ENCODE peak calls at places on chromosomes 4 and X, in five cellular contexts. One of them, this sample, is unnamed.

GRCh38 chr4:140096483-140096861 is 57.5 kb downstream of the MAML3 start:
- DNase-seq in thyroid gland: no peak
- DNase-seq in stomach: no peak
- DNase-seq in A549: no peak
- DNase-seq in tibial nerve: no peak
- DNase-seq in this sample: no peak

GRCh38 chr4:22473268-22473667 is 42.6 kb downstream of the ADGRA3 start:
- DNase-seq in thyroid gland: no peak
- DNase-seq in stomach: no peak
- DNase-seq in A549: no peak
- DNase-seq in tibial nerve: no peak
- DNase-seq in this sample: no peak

GRCh38 chrX:72358313-72358712 is 52.6 kb upstream of the CITED1 start:
- DNase-seq in thyroid gland: no peak
- DNase-seq in stomach: no peak
- DNase-seq in A549: peak
- DNase-seq in tibial nerve: no peak
- DNase-seq in this sample: no peak

GRCh38 chrX:74923942-74924448 is 1.3 kb downstream of the NEXMIF start:
- DNase-seq in thyroid gland: peak
- DNase-seq in stomach: no peak
- DNase-seq in A549: no peak
- DNase-seq in tibial nerve: no peak
- DNase-seq in this sample: peak

GRCh38 chrX:135543924-135544323 is 23.5 kb downstream of the INTS6L start:
- DNase-seq in thyroid gland: no peak
- DNase-seq in stomach: no peak
- DNase-seq in A549: no peak
- DNase-seq in tibial nerve: no peak
- DNase-seq in this sample: no peak

GRCh38 chr4:83556006-83556712 is 20.3 kb downstream of the GPAT3 start:
- DNase-seq in thyroid gland: peak
- DNase-seq in stomach: no peak
- DNase-seq in A549: no peak
- DNase-seq in tibial nerve: no peak
- DNase-seq in this sample: no peak

GRCh38 chr4:142955501-142955900 is 109.4 kb upstream of the INPP4B start:
- DNase-seq in thyroid gland: no peak
- DNase-seq in stomach: no peak
- DNase-seq in A549: no peak
- DNase-seq in tibial nerve: no peak
- DNase-seq in this sample: no peak

GRCh38 chrX:43386872-43387271 is 269.2 kb upstream of the MAOA start:
- DNase-seq in thyroid gland: no peak
- DNase-seq in stomach: no peak
- DNase-seq in A549: no peak
- DNase-seq in tibial nerve: no peak
- DNase-seq in this sample: no peak

GRCh38 chr4:26576171-26576829 is 7.6 kb upstream of the TBC1D19 start:
- DNase-seq in thyroid gland: no peak
- DNase-seq in stomach: no peak
- DNase-seq in A549: no peak
- DNase-seq in tibial nerve: no peak
- DNase-seq in this sample: peak

GRCh38 chr4:10078481-10079233 is 37.9 kb downstream of the WDR1 start:
- DNase-seq in thyroid gland: peak
- DNase-seq in stomach: peak
- DNase-seq in A549: no peak
- DNase-seq in tibial nerve: no peak
- DNase-seq in this sample: peak

GRCh38 chrX:1239681-1240142 is 27.3 kb upstream of the CRLF2 start:
- DNase-seq in thyroid gland: peak
- DNase-seq in stomach: peak
- DNase-seq in A549: no peak
- DNase-seq in tibial nerve: peak
- DNase-seq in this sample: peak

GRCh38 chr4:1572521-1572920 is 111.6 kb downstream of the FAM53A start:
- DNase-seq in thyroid gland: no peak
- DNase-seq in stomach: no peak
- DNase-seq in A549: no peak
- DNase-seq in tibial nerve: no peak
- DNase-seq in this sample: no peak

GRCh38 chr4:3847211-3847940 is 81.2 kb downstream of the ADRA2C start:
- DNase-seq in thyroid gland: no peak
- DNase-seq in stomach: no peak
- DNase-seq in A549: no peak
- DNase-seq in tibial nerve: no peak
- DNase-seq in this sample: no peak

GRCh38 chr4:2364654-2365053 is 53.8 kb downstream of the ZFYVE28 start:
- DNase-seq in thyroid gland: peak
- DNase-seq in stomach: peak
- DNase-seq in A549: no peak
- DNase-seq in tibial nerve: no peak
- DNase-seq in this sample: peak

GRCh38 chrX:17413228-17413627 is 38.2 kb downstream of the NHS start:
- DNase-seq in thyroid gland: no peak
- DNase-seq in stomach: no peak
- DNase-seq in A549: no peak
- DNase-seq in tibial nerve: no peak
- DNase-seq in this sample: no peak

GRCh38 chr4:5371415-5372190 is 320.3 kb downstream of the STK32B start:
- DNase-seq in thyroid gland: no peak
- DNase-seq in stomach: no peak
- DNase-seq in A549: no peak
- DNase-seq in tibial nerve: no peak
- DNase-seq in this sample: peak

GRCh38 chrX:153638041-153638371 is 9.0 kb upstream of the DUSP9 start:
- DNase-seq in thyroid gland: no peak
- DNase-seq in stomach: no peak
- DNase-seq in A549: no peak
- DNase-seq in tibial nerve: no peak
- DNase-seq in this sample: no peak

GRCh38 chr4:154807042-154807630 is 26.1 kb downstream of the RBM46 start:
- DNase-seq in thyroid gland: no peak
- DNase-seq in stomach: no peak
- DNase-seq in A549: no peak
- DNase-seq in tibial nerve: no peak
- DNase-seq in this sample: no peak

GRCh38 chrX:118839334-118839958 is 15.8 kb downstream of the ZCCHC12 start:
- DNase-seq in thyroid gland: peak
- DNase-seq in stomach: peak
- DNase-seq in A549: peak
- DNase-seq in tibial nerve: peak
- DNase-seq in this sample: peak

GRCh38 chrX:31320740-31321139 is 248.9 kb upstream of the FTHL17 start:
- DNase-seq in thyroid gland: no peak
- DNase-seq in stomach: no peak
- DNase-seq in A549: no peak
- DNase-seq in tibial nerve: no peak
- DNase-seq in this sample: no peak

GRCh38 chrX:154596290-154596929 is 11.5 kb downstream of the CTAG1A start:
- DNase-seq in thyroid gland: peak
- DNase-seq in stomach: no peak
- DNase-seq in A549: no peak
- DNase-seq in tibial nerve: no peak
- DNase-seq in this sample: peak

GRCh38 chr4:145716200-145716599 is 36.3 kb downstream of the C4orf51 start:
- DNase-seq in thyroid gland: peak
- DNase-seq in stomach: no peak
- DNase-seq in A549: no peak
- DNase-seq in tibial nerve: no peak
- DNase-seq in this sample: no peak

GRCh38 chr4:183405371-183405770 is 39.1 kb upstream of the CDKN2AIP start:
- DNase-seq in thyroid gland: no peak
- DNase-seq in stomach: no peak
- DNase-seq in A549: no peak
- DNase-seq in tibial nerve: no peak
- DNase-seq in this sample: no peak

GRCh38 chr4:183408791-183409190 is 35.6 kb upstream of the CDKN2AIP start:
- DNase-seq in thyroid gland: no peak
- DNase-seq in stomach: peak
- DNase-seq in A549: no peak
- DNase-seq in tibial nerve: no peak
- DNase-seq in this sample: no peak

GRCh38 chr4:183409463-183409862 is 35.0 kb upstream of the CDKN2AIP start:
- DNase-seq in thyroid gland: no peak
- DNase-seq in stomach: no peak
- DNase-seq in A549: no peak
- DNase-seq in tibial nerve: no peak
- DNase-seq in this sample: no peak

GRCh38 chr4:183407635-183408463 is 36.6 kb upstream of the CDKN2AIP start:
- DNase-seq in thyroid gland: no peak
- DNase-seq in stomach: no peak
- DNase-seq in A549: no peak
- DNase-seq in tibial nerve: no peak
- DNase-seq in this sample: no peak

GRCh38 chr4:183407128-183407585 is 37.3 kb upstream of the CDKN2AIP start:
- DNase-seq in thyroid gland: peak
- DNase-seq in stomach: peak
- DNase-seq in A549: peak
- DNase-seq in tibial nerve: peak
- DNase-seq in this sample: peak
- TF ChIP-seq POLR2A in thyroid gland: no peak
- TF ChIP-seq POLR2A in stomach: no peak
- TF ChIP-seq POLR2A in A549: no peak
- TF ChIP-seq POLR2A in tibial nerve: no peak
- TF ChIP-seq POLR2A in this sample: peak

GRCh38 chrX:103538728-103539127 is 19.4 kb upstream of the RAB40A start:
- DNase-seq in thyroid gland: no peak
- DNase-seq in stomach: no peak
- DNase-seq in A549: no peak
- DNase-seq in tibial nerve: no peak
- DNase-seq in this sample: no peak
- TF ChIP-seq POLR2A in thyroid gland: no peak
- TF ChIP-seq POLR2A in stomach: no peak
- TF ChIP-seq POLR2A in A549: no peak
- TF ChIP-seq POLR2A in tibial nerve: peak
- TF ChIP-seq POLR2A in this sample: no peak

DNA sequence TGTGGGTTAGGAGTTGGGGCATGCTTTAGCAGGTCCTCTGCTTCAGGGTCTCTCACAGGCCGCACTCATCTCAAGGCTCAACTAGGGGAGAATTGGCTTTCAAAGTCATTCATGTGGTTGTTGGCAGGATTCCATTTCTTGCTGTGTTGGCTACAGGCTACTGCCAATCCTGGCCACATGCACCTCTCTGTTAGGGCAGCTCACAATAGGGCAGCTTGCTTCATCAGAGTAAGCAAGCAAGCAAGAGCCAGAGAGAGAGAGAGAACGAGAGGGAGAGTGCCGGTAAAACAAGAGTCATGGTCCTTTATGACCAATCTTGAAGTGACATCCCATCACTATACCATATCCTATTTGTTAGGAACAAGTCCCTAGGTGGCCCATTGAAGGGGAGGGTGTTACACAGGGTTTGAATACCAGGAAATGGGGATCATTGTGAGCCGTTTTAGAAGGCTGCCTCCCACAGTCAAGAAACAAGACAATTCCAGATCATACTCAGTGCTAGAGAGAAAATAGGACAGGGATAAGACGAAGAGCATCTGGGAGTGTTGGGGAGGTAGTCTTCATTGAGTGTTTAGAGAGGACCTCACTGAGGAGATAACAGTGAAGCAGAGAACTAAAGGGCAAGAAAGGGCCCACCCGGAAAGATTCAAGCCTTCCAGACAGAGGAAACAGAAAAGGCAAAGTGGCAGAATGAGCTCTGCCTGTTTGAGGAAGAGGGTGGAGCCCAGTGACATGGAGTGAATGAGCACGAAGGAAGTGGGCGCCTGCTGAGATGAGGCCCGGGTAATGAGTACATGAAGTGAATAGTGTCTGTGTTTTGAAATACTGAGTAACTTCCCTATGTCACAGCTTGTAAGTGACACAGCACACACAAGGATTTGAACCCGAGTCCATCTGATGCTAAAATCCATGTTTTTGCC is 32.8 kb upstream of the TLR2 start:
- DNase-seq in thyroid gland: peak
- DNase-seq in stomach: no peak
- DNase-seq in A549: no peak
- DNase-seq in tibial nerve: peak
- DNase-seq in this sample: peak
- TF ChIP-seq POLR2A in thyroid gland: no peak
- TF ChIP-seq POLR2A in stomach: no peak
- TF ChIP-seq POLR2A in A549: no peak
- TF ChIP-seq POLR2A in tibial nerve: no peak
- TF ChIP-seq POLR2A in this sample: no peak

DNA sequence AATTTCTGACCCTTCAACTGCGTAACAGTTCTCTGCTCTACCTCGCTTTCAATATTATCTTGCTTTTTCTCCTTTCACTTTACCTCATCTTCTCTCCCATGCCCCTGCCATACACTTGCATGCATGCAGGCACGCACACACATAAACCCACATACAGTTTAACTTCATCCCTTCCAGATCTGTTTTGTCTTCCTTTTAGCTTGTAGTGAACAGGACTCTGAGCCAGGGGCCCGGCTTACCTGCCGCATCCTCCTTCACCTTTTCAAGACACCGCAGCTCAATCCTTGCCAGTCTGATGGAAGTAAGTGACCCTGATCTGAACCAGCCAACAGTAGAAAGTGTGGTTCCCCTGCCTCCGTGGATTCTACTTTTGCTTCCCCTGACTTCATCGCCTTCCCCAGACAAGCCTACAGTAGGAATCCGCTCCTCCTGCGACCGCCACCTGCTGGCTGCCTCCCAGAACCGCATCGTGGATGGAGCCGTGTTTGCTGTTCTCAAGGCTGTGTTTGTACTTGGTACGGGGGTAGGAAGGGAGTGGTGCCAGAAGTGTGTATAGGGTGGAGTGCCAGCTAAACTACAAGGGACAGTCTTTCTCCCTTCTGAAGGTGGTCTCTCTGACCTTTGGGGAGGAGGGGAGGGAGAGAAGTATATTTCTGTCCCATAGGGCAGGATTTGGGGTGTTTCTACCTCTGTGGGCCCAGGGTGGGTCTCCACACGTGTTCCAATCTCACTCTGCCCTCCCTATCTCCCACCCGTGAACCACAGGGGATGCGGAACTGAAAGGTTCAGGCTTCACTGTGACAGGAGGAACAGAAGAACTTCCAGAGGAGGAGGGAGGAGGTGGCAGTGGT is 10.7 kb downstream of the MED12 start:
- DNase-seq in thyroid gland: peak
- DNase-seq in stomach: peak
- DNase-seq in A549: peak
- DNase-seq in tibial nerve: peak
- DNase-seq in this sample: peak
- TF ChIP-seq POLR2A in thyroid gland: no peak
- TF ChIP-seq POLR2A in stomach: no peak
- TF ChIP-seq POLR2A in A549: no peak
- TF ChIP-seq POLR2A in tibial nerve: no peak
- TF ChIP-seq POLR2A in this sample: no peak

GRCh38 chr4:185566972-185567749 is 31.9 kb upstream of the PDLIM3 start:
- DNase-seq in thyroid gland: peak
- DNase-seq in stomach: no peak
- DNase-seq in A549: no peak
- DNase-seq in tibial nerve: peak
- DNase-seq in this sample: peak
- TF ChIP-seq POLR2A in thyroid gland: no peak
- TF ChIP-seq POLR2A in stomach: no peak
- TF ChIP-seq POLR2A in A549: no peak
- TF ChIP-seq POLR2A in tibial nerve: no peak
- TF ChIP-seq POLR2A in this sample: no peak

GRCh38 chr4:122764808-122765189 is 32.3 kb downstream of the BBS12 start:
- DNase-seq in thyroid gland: no peak
- DNase-seq in stomach: no peak
- DNase-seq in A549: no peak
- DNase-seq in tibial nerve: no peak
- DNase-seq in this sample: no peak
- TF ChIP-seq POLR2A in thyroid gland: no peak
- TF ChIP-seq POLR2A in stomach: no peak
- TF ChIP-seq POLR2A in A549: no peak
- TF ChIP-seq POLR2A in tibial nerve: no peak
- TF ChIP-seq POLR2A in this sample: no peak

This sample was measured in body of pancreas.